ENCODE peak calls at places on chromosome 18, in ten cellular contexts. O is body of pancreas, L is H1, P is HCT116, J is tibial nerve, M is sigmoid colon, V is H54, E is testis, X is IMR-90, A is Peyer's patch. Z is an unnamed sample.

GRCh38 chr18:23634692-23635091 is 28.0 kb downstream of the ANKRD29 start:
- DNase-seq in A (no peak), M (no peak), L (no peak), O (no peak), V (no peak), P (no peak), J (no peak), E (no peak), X (no peak), Z (no peak)

GRCh38 chr18:23357992-23358594 is 95.0 kb upstream of the RIOK3 start:
- DNase-seq in M (peak), P (no peak), X (no peak), A (no peak), V (no peak), E (peak), J (peak), O (peak), L (no peak), Z (peak)

GRCh38 chr18:72762505-72763122 is 105.2 kb downstream of the NETO1 start:
- DNase-seq in V (no peak), E (no peak), X (peak), M (no peak), O (no peak), L (no peak), A (no peak), P (peak), J (no peak), Z (no peak)

GRCh38 chr18:75896865-75897264 is 469.4 kb upstream of the SMIM21 start:
- DNase-seq in M (no peak), P (peak), X (no peak), J (no peak), E (no peak), A (no peak), V (no peak), O (no peak), L (no peak), Z (no peak)

GRCh38 chr18:68494802-68495560 is 219.9 kb downstream of the TMX3 start:
- DNase-seq in M (no peak), L (no peak), J (no peak), X (peak), P (no peak), A (no peak), V (no peak), O (no peak), E (no peak), Z (no peak)

GRCh38 chr18:21820035-21820810 is 79.6 kb downstream of the MIB1 start:
- DNase-seq in V (no peak), P (peak), A (no peak), E (no peak), L (no peak), X (peak), J (no peak), M (no peak), O (no peak), Z (no peak)

GRCh38 chr18:21298351-21298750 is 56.3 kb downstream of the GREB1L start:
- DNase-seq in X (no peak), J (no peak), V (no peak), L (no peak), P (no peak), M (no peak), E (no peak), A (no peak), O (no peak), Z (no peak)

GRCh38 chr18:32093106-32093511 is 1.4 kb downstream of the RNF138 start:
- DNase-seq in V (peak), A (peak), M (peak), E (peak), O (peak), L (no peak), X (peak), J (no peak), P (no peak), Z (peak)

GRCh38 chr18:69947361-69948106 is at the start of gene CD226:
- DNase-seq in M (no peak), X (no peak), J (no peak), L (no peak), E (no peak), V (no peak), O (no peak), A (no peak), P (no peak), Z (no peak)

GRCh38 chr18:8794133-8794986 is 89.0 kb downstream of the MTCL1 start:
- DNase-seq in L (no peak), O (no peak), J (no peak), M (no peak), V (no peak), P (peak), A (peak), X (peak), E (no peak), Z (no peak)

GRCh38 chr18:62091487-62092120 is 95.3 kb downstream of the PIGN start:
- DNase-seq in X (no peak), M (no peak), J (no peak), A (no peak), P (no peak), E (no peak), V (no peak), O (no peak), L (no peak), Z (no peak)

GRCh38 chr18:48493856-48494255 is 45.0 kb upstream of the CTIF start:
- DNase-seq in O (no peak), M (no peak), L (no peak), J (no peak), A (no peak), P (no peak), V (no peak), X (peak), E (no peak), Z (no peak)

GRCh38 chr18:6746386-6746960 is 17.0 kb downstream of the ARHGAP28 start:
- DNase-seq in J (no peak), P (no peak), V (no peak), A (no peak), X (peak), L (no peak), O (no peak), E (no peak), M (no peak), Z (no peak)

GRCh38 chr18:78878335-78878734 is 101.3 kb upstream of the SALL3 start:
- DNase-seq in E (no peak), O (no peak), V (no peak), X (no peak), P (no peak), M (no peak), A (no peak), L (no peak), J (no peak), Z (no peak)

GRCh38 chr18:71221405-71221804 is 932.6 kb downstream of the SOCS6 start:
- DNase-seq in X (no peak), A (no peak), E (no peak), M (no peak), P (no peak), V (no peak), J (no peak), O (no peak), L (no peak), Z (no peak)

GRCh38 chr18:61616111-61616610 is 276.6 kb downstream of the RNF152 start:
- DNase-seq in E (no peak), M (no peak), V (no peak), L (no peak), X (no peak), O (no peak), J (no peak), A (no peak), P (no peak), Z (no peak)

GRCh38 chr18:46097378-46097852 is 681 bp downstream of the ATP5F1A start:
- DNase-seq in A (no peak), P (no peak), V (no peak), X (no peak), O (peak), E (no peak), M (no peak), L (no peak), J (no peak), Z (peak)

GRCh38 chr18:74291771-74292540 is at the start of gene CYB5A:
- DNase-seq in O (peak), E (peak), V (no peak), L (peak), J (peak), A (peak), X (peak), P (peak), M (peak), Z (peak)
- TF ChIP-seq POLR2A in O (peak), E (no peak), V (no peak), L (no peak), J (no peak), A (peak), X (no peak), P (no peak), M (peak), Z (peak)

GRCh38 chr18:7757175-7757574 is 190.1 kb downstream of the PTPRM start:
- DNase-seq in A (no peak), E (no peak), P (no peak), O (no peak), J (no peak), V (no peak), X (peak), M (no peak), L (no peak), Z (no peak)

GRCh38 chr18:7755753-7756475 is 188.8 kb downstream of the PTPRM start:
- DNase-seq in L (no peak), O (no peak), X (peak), V (no peak), P (no peak), A (no peak), M (no peak), E (no peak), J (no peak), Z (no peak)

GRCh38 chr18:7754258-7754657 is 187.1 kb downstream of the PTPRM start:
- DNase-seq in X (peak), V (no peak), O (no peak), J (no peak), A (no peak), P (no peak), M (no peak), E (no peak), L (no peak), Z (no peak)

GRCh38 chr18:7750966-7751365 is 183.8 kb downstream of the PTPRM start:
- DNase-seq in X (no peak), L (no peak), V (no peak), O (no peak), E (no peak), M (no peak), J (no peak), P (no peak), A (no peak), Z (no peak)

GRCh38 chr18:7754725-7755181 is 187.6 kb downstream of the PTPRM start:
- DNase-seq in L (no peak), A (no peak), O (peak), V (no peak), E (no peak), P (no peak), J (no peak), X (peak), M (no peak), Z (no peak)
- TF ChIP-seq POLR2A in L (no peak), A (no peak), O (peak), V (no peak), E (no peak), P (no peak), J (no peak), X (no peak), M (no peak), Z (no peak)

GRCh38 chr18:30765247-30765646 is 277.3 kb downstream of the DSC3 start:
- DNase-seq in P (no peak), V (no peak), J (no peak), A (no peak), E (no peak), X (no peak), O (no peak), L (no peak), M (no peak), Z (no peak)
- TF ChIP-seq POLR2A in P (no peak), V (no peak), J (no peak), A (no peak), E (no peak), X (no peak), O (no peak), L (no peak), M (no peak), Z (no peak)

GRCh38 chr18:12990977-12991838 is at the start of gene CEP192:
- DNase-seq in X (peak), P (peak), O (peak), V (peak), L (peak), A (peak), J (peak), E (peak), M (peak), Z (peak)
- TF ChIP-seq POLR2A in X (peak), P (peak), O (peak), V (peak), L (peak), A (peak), J (peak), E (peak), M (peak), Z (peak)

DNA sequence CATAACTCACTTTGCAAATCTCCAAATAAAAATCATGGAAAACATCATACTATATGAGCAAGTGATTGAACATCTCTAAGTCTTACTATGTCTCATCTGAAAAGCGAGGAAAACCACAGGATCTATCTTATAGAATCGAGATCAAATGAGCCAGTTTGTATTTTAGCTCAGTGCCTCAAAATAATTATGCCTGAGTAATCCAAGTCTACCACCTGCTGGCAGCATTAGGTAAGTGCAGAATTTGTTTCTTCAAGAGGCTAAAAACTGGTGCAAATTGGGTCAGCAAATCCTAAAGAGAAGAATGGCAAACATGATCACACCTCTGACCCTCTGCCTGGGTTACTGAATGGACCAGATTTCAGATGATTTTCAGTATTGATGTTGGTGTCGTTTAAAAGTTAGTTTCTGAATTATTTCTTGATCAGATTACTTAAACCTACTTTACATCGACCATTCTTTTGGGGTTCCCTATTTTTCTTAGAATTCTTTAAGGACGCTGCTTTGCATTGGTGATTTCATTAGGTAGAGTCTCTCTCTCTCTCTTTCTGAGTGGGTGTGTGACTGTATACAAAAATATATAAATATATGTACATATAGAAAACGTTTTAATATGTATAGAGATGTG is 12.7 kb upstream of the FHOD3 start:
- DNase-seq in O (peak), M (no peak), E (peak), A (no peak), L (no peak), P (peak), J (no peak), V (peak), X (peak), Z (no peak)
- TF ChIP-seq POLR2A in O (no peak), M (no peak), E (no peak), A (no peak), L (no peak), P (no peak), J (no peak), V (no peak), X (peak), Z (no peak)

GRCh38 chr18:74499633-74500032 is 3.5 kb downstream of the CNDP2 start:
- DNase-seq in V (no peak), A (peak), E (no peak), M (peak), P (no peak), X (no peak), L (no peak), J (peak), O (peak), Z (peak)
- TF ChIP-seq POLR2A in V (no peak), A (peak), E (no peak), M (no peak), P (no peak), X (no peak), L (no peak), J (no peak), O (peak), Z (no peak)

GRCh38 chr18:3283253-3283863 is 21.4 kb downstream of the MYL12B start:
- DNase-seq in P (no peak), O (no peak), X (no peak), M (no peak), J (no peak), E (no peak), V (no peak), L (no peak), A (no peak), Z (no peak)

GRCh38 chr18:3284501-3284900 is 22.6 kb downstream of the MYL12B start:
- DNase-seq in P (no peak), J (no peak), V (no peak), M (no peak), A (no peak), L (no peak), O (no peak), X (no peak), E (no peak), Z (no peak)

GRCh38 chr18:3283908-3284307 is 22.0 kb downstream of the MYL12B start:
- DNase-seq in V (no peak), J (no peak), E (no peak), A (no peak), X (no peak), L (no peak), P (no peak), M (no peak), O (no peak), Z (no peak)

GRCh38 chr18:3281456-3282400 is 19.8 kb downstream of the MYL12B start:
- DNase-seq in P (peak), M (no peak), O (no peak), A (no peak), E (no peak), L (no peak), X (peak), J (no peak), V (no peak), Z (no peak)

GRCh38 chr18:3279201-3280185 is 17.6 kb downstream of the MYL12B start:
- DNase-seq in M (no peak), A (no peak), V (no peak), X (no peak), O (no peak), P (no peak), J (no peak), L (no peak), E (no peak), Z (no peak)
- TF ChIP-seq POLR2A in M (no peak), A (no peak), V (no peak), X (no peak), O (no peak), P (no peak), J (no peak), L (no peak), E (no peak), Z (no peak)

DNA sequence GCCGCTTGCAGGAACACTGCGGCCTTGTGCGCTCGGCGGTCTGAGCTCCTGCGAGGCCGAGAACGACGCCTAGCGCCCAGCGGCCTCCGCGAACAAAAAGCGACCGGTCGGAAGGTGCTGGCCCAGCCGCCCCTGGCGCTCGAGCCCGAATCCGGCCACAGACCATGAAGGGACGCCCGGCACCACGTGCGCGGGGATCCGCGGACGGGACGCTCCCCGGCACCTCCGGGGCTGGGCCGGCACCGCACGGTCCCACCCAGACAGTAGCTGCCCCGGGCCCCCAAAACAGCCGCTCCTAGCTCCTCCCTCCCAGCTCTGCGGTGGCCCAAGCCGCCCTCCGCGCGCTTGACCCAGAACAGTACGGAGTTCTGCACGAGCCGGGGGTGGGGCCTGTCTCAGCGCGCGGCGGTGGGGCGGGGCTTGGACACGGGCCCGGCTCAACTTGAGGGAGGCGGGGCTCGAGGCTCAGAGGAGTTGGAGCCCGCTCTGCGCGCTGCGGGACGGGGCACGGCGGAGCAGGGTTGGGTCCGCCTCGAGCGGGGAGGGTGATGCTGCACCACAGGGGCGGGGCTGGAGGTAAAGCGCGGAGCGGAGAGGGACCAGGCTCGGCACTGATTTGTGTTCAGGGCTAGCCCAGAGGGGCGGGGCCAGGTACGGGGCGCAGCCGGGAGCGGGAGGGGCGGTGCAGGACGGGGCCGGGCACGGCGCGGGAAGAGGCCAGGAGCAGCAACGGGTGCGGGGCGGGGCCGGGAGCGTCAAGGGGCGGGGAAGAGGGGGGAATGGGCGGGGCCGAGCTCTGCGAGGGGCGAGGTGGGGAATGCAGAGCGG is 538 bp upstream of the IMPA2 start:
- DNase-seq in X (peak), A (peak), J (peak), M (peak), O (peak), L (peak), E (peak), P (peak), V (peak), Z (peak)
- TF ChIP-seq POLR2A in X (peak), A (peak), J (peak), M (peak), O (peak), L (peak), E (no peak), P (peak), V (peak), Z (peak)

GRCh38 chr18:80108739-80109675 is at the start of gene ADNP2:
- DNase-seq in V (peak), J (peak), M (peak), X (peak), P (peak), L (peak), A (peak), O (peak), E (peak), Z (peak)
- TF ChIP-seq POLR2A in V (peak), J (no peak), M (no peak), X (peak), P (peak), L (peak), A (peak), O (peak), E (no peak), Z (no peak)

DNA sequence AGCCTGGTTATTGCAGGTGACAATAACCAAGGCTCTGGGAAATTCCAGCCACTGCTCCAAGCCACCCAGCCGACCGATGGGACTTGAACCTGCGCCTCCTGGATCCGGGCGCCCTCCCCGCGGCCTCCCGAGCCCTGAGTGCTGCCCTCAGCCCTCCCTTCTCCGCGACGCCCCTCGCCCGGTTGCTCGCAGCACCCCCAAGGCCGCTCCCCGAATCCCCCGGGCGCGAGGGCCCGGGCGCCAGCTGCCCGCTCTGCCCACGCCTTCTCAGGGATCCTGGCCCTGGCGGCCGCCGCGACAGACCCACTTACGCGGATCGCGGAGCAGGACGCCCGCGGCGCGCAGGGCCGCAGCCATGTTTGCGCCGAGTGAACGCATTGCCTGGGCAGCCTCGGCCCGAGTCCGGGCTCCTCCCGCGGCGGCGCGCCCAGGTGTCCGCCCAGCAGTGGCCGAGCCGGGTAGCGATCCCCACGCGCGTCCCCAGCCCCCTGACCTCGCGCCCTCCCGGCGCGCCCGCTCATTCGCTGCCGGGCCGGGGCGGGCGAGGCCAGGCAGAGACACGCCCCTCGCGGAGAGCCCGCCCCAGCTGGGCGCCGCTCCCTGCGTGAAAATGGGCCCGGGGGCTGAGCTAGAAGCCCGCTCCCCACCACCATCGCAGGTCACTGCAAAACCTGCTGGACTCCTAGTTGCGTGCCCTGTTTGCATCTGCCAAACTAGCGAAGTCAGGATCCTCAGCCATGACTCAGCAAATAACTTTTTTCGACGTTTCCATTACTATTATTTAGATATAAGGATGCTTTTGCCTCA is at the start of gene FECH:
- DNase-seq in P (peak), X (peak), E (peak), V (peak), A (peak), J (peak), M (peak), L (no peak), O (peak), Z (peak)
- TF ChIP-seq POLR2A in P (peak), X (peak), E (peak), V (peak), A (peak), J (no peak), M (peak), L (peak), O (peak), Z (peak)